ENCODE peak calls at places on chromosomes 6 and 20, in eight cellular contexts. D is MCF 10A, C is A172, T is T-cell, X is dorsolateral prefrontal cortex, O is non-pigmented ciliary epithelial cell, Z is lower leg skin, G is EL. P is an unnamed sample.

GRCh38 chr6:1334725-1335124 is 22.8 kb downstream of the FOXQ1 start:
- DNase-seq in G (no peak), D (no peak), C (no peak), O (no peak), X (no peak), T (no peak), Z (no peak), P (no peak)

GRCh38 chr6:158633127-158633526 is 11.4 kb downstream of the DYNLT1 start:
- DNase-seq in G (no peak), O (no peak), Z (no peak), D (no peak), T (no peak), C (no peak), X (no peak), P (no peak)

GRCh38 chr20:63873477-63873971 is 8.5 kb downstream of the TPD52L2 start:
- DNase-seq in O (peak), X (no peak), Z (peak), D (peak), T (no peak), C (peak), G (peak), P (no peak)

GRCh38 chr6:36204068-36204753 is 7.7 kb downstream of the BRPF3 start:
- DNase-seq in O (no peak), T (peak), X (no peak), D (no peak), G (no peak), C (no peak), Z (no peak), P (no peak)

GRCh38 chr6:67544851-67545452 is 1090.1 kb upstream of the ADGRB3 start:
- DNase-seq in T (no peak), D (peak), X (no peak), C (no peak), Z (no peak), G (no peak), O (no peak), P (no peak)

GRCh38 chr6:161882196-161882595 is 608.3 kb upstream of the AGPAT4 start:
- DNase-seq in C (no peak), Z (no peak), T (no peak), G (no peak), D (no peak), O (no peak), X (no peak), P (peak)

GRCh38 chr6:13278184-13278583 is 50.2 kb downstream of the TBC1D7 start:
- DNase-seq in O (no peak), D (no peak), C (no peak), Z (no peak), T (no peak), X (no peak), G (no peak), P (peak)

GRCh38 chr6:16805190-16805860 is 44.1 kb upstream of the ATXN1 start:
- DNase-seq in X (no peak), T (no peak), G (no peak), O (no peak), Z (no peak), D (peak), C (peak), P (peak)

GRCh38 chr20:36998652-36999051 is 47.1 kb upstream of the SAMHD1 start:
- DNase-seq in X (no peak), C (no peak), D (no peak), G (no peak), O (no peak), T (peak), Z (no peak), P (no peak)

GRCh38 chr20:710762-711120 is 35.1 kb upstream of the SCRT2 start:
- DNase-seq in G (no peak), D (no peak), C (no peak), O (no peak), Z (no peak), X (no peak), T (no peak), P (no peak)

GRCh38 chr6:111478749-111479148 is 4.3 kb downstream of the REV3L start:
- DNase-seq in O (no peak), Z (no peak), C (peak), D (peak), T (no peak), G (peak), X (no peak), P (peak)

GRCh38 chr20:33559994-33560393 is 70.1 kb downstream of the CBFA2T2 start:
- DNase-seq in G (no peak), T (no peak), O (no peak), X (no peak), C (no peak), D (no peak), Z (no peak), P (peak)

GRCh38 chr6:35218021-35218420 is 4.3 kb downstream of the SCUBE3 start:
- DNase-seq in X (no peak), O (no peak), T (no peak), C (no peak), G (no peak), D (no peak), Z (no peak), P (no peak)

GRCh38 chr6:12099623-12100022 is 87.5 kb downstream of the HIVEP1 start:
- DNase-seq in C (no peak), O (no peak), G (no peak), Z (no peak), T (no peak), X (no peak), D (no peak), P (no peak)

P was measured in NCI-H1417.